ENCODE peak calls at places on chromosomes 6 and 20, in five cellular contexts. H is SK-N-SH, E is H1, W is HCT116, N is HepG2. K is an unnamed sample.
A peak's percentile ranks its signal among the peaks of the same experiment; 100 is the strongest.

GRCh38 chr6:16800942-16801341 is 39.7 kb upstream of the ATXN1 start:
- DNase-seq in N (no peak), E (no peak), H (no peak), W (no peak), K (no peak)

GRCh38 chr20:47857142-47857993 is 72.1 kb upstream of the SULF2 start:
- DNase-seq in W (no peak), N (peak; percentile 26), E (no peak), H (no peak), K (no peak)

GRCh38 chr20:37525810-37526209 is 1.9 kb downstream of the BLCAP start:
- DNase-seq in W (no peak), N (no peak), E (no peak), H (no peak), K (no peak)

GRCh38 chr6:29702519-29703103 is 20.6 kb upstream of the HLA-F start:
- DNase-seq in N (peak; percentile 19), W (peak; percentile 36), E (peak; percentile 99), H (peak; percentile 71), K (no peak)

GRCh38 chr6:23963137-23963536 is 162.9 kb upstream of the NRSN1 start:
- DNase-seq in H (no peak), W (no peak), E (no peak), N (no peak), K (no peak)

GRCh38 chr6:53579338-53579737 is 34.4 kb upstream of the GCLC start:
- DNase-seq in N (no peak), H (no peak), E (no peak), W (no peak), K (no peak)

GRCh38 chr6:112780498-112781096 is 433.5 kb downstream of the RFPL4B start:
- DNase-seq in H (peak; percentile 50), N (peak; percentile 76), W (peak; percentile 75), E (peak; percentile 75), K (peak; percentile 60)

GRCh38 chr6:167799033-167799933 is 27.4 kb upstream of the AFDN start:
- DNase-seq in N (no peak), E (peak; percentile 49), H (peak; percentile 85), W (no peak), K (no peak)

GRCh38 chr6:75830959-75831885 is 82.2 kb downstream of the MYO6 start:
- DNase-seq in W (no peak), E (no peak), N (no peak), H (no peak), K (no peak)

GRCh38 chr20:10093087-10093591 is 58.4 kb downstream of the ANKEF1 start:
- DNase-seq in N (no peak), E (no peak), H (no peak), W (no peak), K (no peak)

GRCh38 chr6:34684364-34684763 is 12.2 kb downstream of the ILRUN start:
- DNase-seq in N (no peak), W (no peak), E (no peak), H (no peak), K (no peak)

GRCh38 chr20:3673551-3674070 is 8.2 kb downstream of the ADAM33 start:
- DNase-seq in E (no peak), N (no peak), H (no peak), W (no peak), K (no peak)

GRCh38 chr6:34543421-34543820 is 12.7 kb downstream of the SPDEF start:
- DNase-seq in W (no peak), E (no peak), N (no peak), H (no peak), K (no peak)

GRCh38 chr6:72905705-72906478 is 284.0 kb downstream of the KCNQ5 start:
- DNase-seq in E (no peak), N (no peak), W (no peak), H (no peak), K (no peak)

GRCh38 chr6:144248470-144249301 is 36.4 kb upstream of the UTRN start:
- DNase-seq in E (no peak), N (no peak), W (no peak), H (no peak), K (no peak)

GRCh38 chr6:135022050-135022697 is 32.4 kb downstream of the HBS1L start:
- DNase-seq in E (no peak), H (no peak), W (no peak), N (no peak), K (no peak)

GRCh38 chr6:44304282-44305199 is 8.6 kb downstream of the AARS2 start:
- DNase-seq in N (peak; percentile 44), W (peak; percentile 10), E (peak; percentile 80), H (peak; percentile 84), K (no peak)

GRCh38 chr6:19691465-19692167 is 145.6 kb upstream of the ID4 start:
- DNase-seq in E (peak; percentile 72), W (no peak), N (no peak), H (peak; percentile 15), K (no peak)

GRCh38 chr6:132888701-132889100 is 74.3 kb downstream of the RPS12 start:
- DNase-seq in N (no peak), E (no peak), H (no peak), W (no peak), K (no peak)
- TF ChIP-seq SIN3A in N (no peak), E (no peak), H (no peak), W (no peak), K (no peak)

GRCh38 chr6:158939255-158940170 is 60.5 kb downstream of the RSPH3 start:
- DNase-seq in W (no peak), H (no peak), N (no peak), E (peak; percentile 71), K (no peak)
- H3K4me3 ChIP-seq in W (peak overlapping the region; percentile 23), H (no peak overlapping the region), N (no peak overlapping the region), E (peak overlapping the region; percentile 23), K (peak overlapping the region; percentile 54)

DNA sequence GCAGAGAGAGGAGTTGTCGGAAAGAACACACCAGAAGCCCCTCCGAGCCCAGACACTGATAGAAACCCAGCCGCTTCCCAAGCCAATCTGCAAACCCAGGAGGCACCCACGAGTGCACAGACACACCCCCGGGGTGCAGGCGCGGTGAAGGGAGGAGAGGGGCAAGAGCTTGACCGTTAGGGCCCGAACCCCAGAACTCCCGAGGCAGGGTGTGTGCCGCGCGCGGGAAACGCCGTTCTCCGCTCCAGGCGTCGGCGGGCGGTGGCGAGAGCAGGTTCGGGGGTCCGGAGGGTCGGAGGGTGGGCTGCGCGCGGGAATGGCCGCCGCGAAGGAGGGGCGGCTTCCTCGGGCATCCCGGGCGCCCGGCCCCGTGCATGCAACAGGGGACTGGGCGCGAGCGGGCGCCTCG is 549 bp downstream of the ELOVL2 start:
- DNase-seq in W (no peak), H (no peak), N (no peak), E (peak; percentile 61), K (no peak)
- H3K27me3 ChIP-seq in W (no peaks in the 10 kb centered on the region), H (peaks cover 3% of the 10 kb centered on the region), N (no peaks in the 10 kb centered on the region), E (peaks cover 42% of the 10 kb centered on the region), K (no peaks in the 10 kb centered on the region)

GRCh38 chr6:5638666-5639065 is 368.1 kb downstream of the NRN1 start:
- DNase-seq in W (no peak), N (no peak), E (no peak), H (no peak), K (no peak)
- TF ChIP-seq SIN3A in W (no peak), N (no peak), E (no peak), H (no peak), K (no peak)

DNA sequence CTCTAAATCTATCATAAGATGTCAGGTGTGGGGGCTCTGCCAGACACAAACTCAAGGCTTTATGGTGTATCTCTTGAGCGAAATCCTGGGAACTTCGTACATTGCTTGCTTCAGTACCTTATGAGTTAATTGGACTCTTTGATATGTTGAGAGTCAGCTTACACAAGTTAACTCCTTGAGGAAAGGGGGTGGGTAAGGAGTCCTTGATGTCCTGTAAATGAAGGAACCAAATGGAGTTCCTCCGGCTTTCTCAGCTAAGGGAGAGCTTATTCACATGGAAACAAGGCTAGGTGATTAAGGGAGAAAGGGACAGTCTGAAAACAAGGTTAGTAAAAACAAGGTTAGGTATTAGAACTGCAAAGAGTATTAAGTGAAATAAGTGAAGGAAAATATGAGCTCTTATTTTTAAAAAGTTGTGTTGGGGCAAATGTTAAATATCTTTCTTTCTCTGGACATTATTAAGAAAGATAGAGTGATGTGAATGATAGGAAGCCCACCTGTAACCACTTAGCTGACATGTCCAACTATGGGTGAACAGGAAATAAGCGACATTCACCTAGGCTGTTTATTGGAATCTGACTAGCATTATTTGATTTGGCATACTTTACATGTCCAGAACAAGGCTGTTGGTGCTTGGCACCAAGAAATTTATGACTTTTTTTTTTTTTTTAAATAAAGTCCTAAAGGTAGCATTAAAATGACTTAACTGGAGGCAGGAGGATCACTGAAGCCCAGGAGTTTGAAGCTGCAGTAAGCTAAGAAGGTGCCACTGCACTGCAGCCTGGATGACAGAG is 26.5 kb downstream of the GTF2H5 start:
- DNase-seq in E (no peak), N (no peak), W (no peak), H (no peak), K (no peak)
- H3K4me3 ChIP-seq in E (peak overlapping the region; percentile 29), N (no peak overlapping the region), W (no peak overlapping the region), H (no peak overlapping the region), K (no peak overlapping the region)

DNA sequence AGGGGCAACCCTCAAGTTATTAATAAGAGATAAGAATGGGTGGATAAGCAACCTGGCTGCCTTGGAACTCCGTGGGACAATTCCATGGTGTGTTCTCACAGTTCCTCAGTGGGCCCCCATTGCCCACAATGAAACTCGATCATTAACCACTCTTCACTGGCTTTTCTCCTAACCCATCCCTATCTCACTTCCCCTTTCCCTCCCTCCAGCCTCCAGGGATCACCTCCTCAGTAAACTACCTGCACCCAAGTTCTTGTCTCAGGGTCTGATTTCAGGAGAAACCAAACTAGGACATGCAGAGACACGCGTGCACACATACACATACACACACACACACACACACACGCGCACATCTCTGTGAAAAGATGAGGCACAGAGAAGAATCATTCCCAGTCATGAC is 37.7 kb upstream of the FOXP4 start:
- DNase-seq in E (no peak), W (no peak), H (no peak), N (no peak), K (no peak)
- H3K27me3 ChIP-seq in E (peaks cover 84% of the 10 kb centered on the region), W (no peaks in the 10 kb centered on the region), H (peaks cover 23% of the 10 kb centered on the region), N (no peaks in the 10 kb centered on the region), K (peaks cover 10% of the 10 kb centered on the region)

GRCh38 chr6:27502508-27503435 is 29.9 kb upstream of the ZNF184 start:
- DNase-seq in H (no peak), N (peak; percentile 74), E (peak; percentile 86), W (peak; percentile 68), K (peak; percentile 90)
- TF ChIP-seq SIN3A in H (no peak), N (no peak), E (peak; percentile 22), W (no peak), K (no peak)

DNA sequence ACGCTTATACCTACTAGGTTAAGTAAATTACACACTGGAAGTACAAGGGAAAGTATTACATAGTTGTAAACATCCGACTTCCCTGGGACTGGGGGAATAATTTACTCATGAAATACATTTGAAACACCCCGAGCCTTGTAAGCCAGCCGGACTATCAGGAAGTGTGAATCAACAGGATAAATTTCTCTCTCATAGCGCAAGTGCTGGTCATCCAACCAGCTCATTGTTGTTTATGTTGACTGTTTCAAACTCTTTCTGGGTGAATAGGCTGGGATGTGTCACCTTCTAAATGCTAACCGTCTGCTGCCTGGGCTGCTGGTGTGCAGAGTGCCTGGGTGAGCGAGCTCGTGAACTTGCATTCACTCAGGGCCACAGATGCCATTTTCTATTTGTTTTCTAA is 5.0 kb downstream of the BMP6 start:
- DNase-seq in W (no peak), E (no peak), H (no peak), N (peak; percentile 39), K (peak; percentile 97)
- H3K4me3 ChIP-seq in W (no peak overlapping the region), E (no peak overlapping the region), H (no peak overlapping the region), N (no peak overlapping the region), K (peak overlapping the region; percentile 2)

GRCh38 chr20:36372671-36373070 is 66.5 kb downstream of the DLGAP4 start:
- DNase-seq in H (no peak), E (no peak), N (no peak), W (no peak), K (no peak)
- H3K27me3 ChIP-seq in H (no peaks in the 10 kb centered on the region), E (no peaks in the 10 kb centered on the region), N (peaks cover 5% of the 10 kb centered on the region), W (peaks cover 10% of the 10 kb centered on the region), K (peaks cover 2% of the 10 kb centered on the region)

GRCh38 chr6:22145823-22146379 is 150.9 kb downstream of the PRL start:
- DNase-seq in N (no peak), H (peak; percentile 75), E (no peak), W (no peak), K (peak; percentile 25)
- TF ChIP-seq SIN3A in N (no peak), H (peak; percentile 30), E (no peak), W (no peak), K (no peak)

K was measured in Panc1.